ENCODE peak calls at places on chromosomes 16 and 17, in four cellular contexts. U is sigmoid colon, T is Ammon's horn, S is NCI-H1436. F is an unnamed sample.

GRCh38 chr16:66419527-66419926 is 7.6 kb upstream of the BEAN1 start:
- DNase-seq in U (peak), T (no peak), S (no peak), F (no peak)

GRCh38 chr16:1723450-1724147 is 17.6 kb downstream of the MAPK8IP3 start:
- DNase-seq in U (no peak), T (no peak), S (no peak), F (peak)

GRCh38 chr17:57045868-57046671 is 39.0 kb upstream of the AKAP1 start:
- DNase-seq in U (peak), T (no peak), S (no peak), F (no peak)

GRCh38 chr16:85576944-85577343 is 36.2 kb upstream of the GSE1 start:
- DNase-seq in U (no peak), T (no peak), S (no peak), F (no peak)

GRCh38 chr16:1154291-1154886 is 1.5 kb downstream of the CACNA1H start:
- DNase-seq in U (peak), T (no peak), S (no peak), F (no peak)

GRCh38 chr17:82253179-82253544 is 20.3 kb downstream of the CSNK1D start:
- DNase-seq in U (no peak), T (no peak), S (no peak), F (no peak)

GRCh38 chr16:31010539-31010938 is at the start of gene STX1B:
- DNase-seq in U (no peak), T (peak), S (peak), F (peak)

GRCh38 chr17:81994593-81995462 is 17.4 kb downstream of the ASPSCR1 start:
- DNase-seq in U (no peak), T (no peak), S (no peak), F (no peak)

GRCh38 chr17:72567774-72568173 is 447.0 kb downstream of the SOX9 start:
- DNase-seq in U (no peak), T (no peak), S (no peak), F (no peak)

GRCh38 chr16:50254072-50254471 is 12.3 kb upstream of the ADCY7 start:
- DNase-seq in U (no peak), T (no peak), S (no peak), F (no peak)

GRCh38 chr16:87671221-87671620 is 68.9 kb downstream of the JPH3 start:
- DNase-seq in U (no peak), T (no peak), S (no peak), F (no peak)